ENCODE peak calls at places on chromosomes 2 and 18, in six cellular contexts. T is right cardiac atrium; Z is heart right ventricle; F is naive thymus-derived CD4-positive, alpha-beta T cell; B is activated T-cell treated with anti-CD3 and anti-CD28 coated beads, Interleukin-2, amount 50 U/mL, for 4 hours; W is stimulated activated naive CD8-positive, alpha-beta T cell treated with anti-CD3 and anti-CD28 coated beads, Interleukin-15, amount 100 ng/mL, for 72 hours. Y is an unnamed sample.

GRCh38 chr2:208204166-208204565 is 14.3 kb upstream of the C2orf80 start:
- ATAC-seq in T (no peak), Z (no peak), F (no peak), B (no peak), W (no peak), Y (no peak)

GRCh38 chr2:128622371-128622770 is 303.7 kb upstream of the HS6ST1 start:
- ATAC-seq in T (peak), Z (peak), F (peak), B (no peak), W (no peak), Y (no peak)

GRCh38 chr18:74311000-74311399 is 4.6 kb upstream of the C18orf63 start:
- ATAC-seq in T (no peak), Z (peak), F (no peak), B (no peak), W (no peak), Y (no peak)

GRCh38 chr2:134170269-134170668 is 83.6 kb upstream of the MGAT5 start:
- ATAC-seq in T (no peak), Z (no peak), F (no peak), B (no peak), W (peak), Y (no peak)

GRCh38 chr2:70807102-70807827 is 13.1 kb downstream of the CLEC4F start:
- ATAC-seq in T (no peak), Z (no peak), F (no peak), B (no peak), W (no peak), Y (no peak)

GRCh38 chr2:9708683-9709538 is 78.1 kb upstream of the YWHAQ start:
- ATAC-seq in T (no peak), Z (no peak), F (no peak), B (peak), W (peak), Y (peak)

GRCh38 chr2:173395567-173396351 is 41.1 kb downstream of the CDCA7 start:
- ATAC-seq in T (no peak), Z (no peak), F (no peak), B (no peak), W (no peak), Y (no peak)

GRCh38 chr2:3470856-3471737 is 48.2 kb downstream of the ADI1 start:
- ATAC-seq in T (peak), Z (no peak), F (no peak), B (no peak), W (no peak), Y (no peak)

GRCh38 chr2:8520791-8521344 is 161.0 kb upstream of the ID2 start:
- ATAC-seq in T (no peak), Z (no peak), F (peak), B (peak), W (peak), Y (peak)

GRCh38 chr2:152042636-152043615 is 55.9 kb downstream of the CACNB4 start:
- ATAC-seq in T (peak), Z (no peak), F (peak), B (no peak), W (no peak), Y (no peak)

GRCh38 chr2:149000168-149000938 is 38.1 kb upstream of the LYPD6B start:
- ATAC-seq in T (no peak), Z (no peak), F (no peak), B (peak), W (peak), Y (peak)

GRCh38 chr2:118495278-118495677 is 352.2 kb downstream of the EN1 start:
- ATAC-seq in T (no peak), Z (no peak), F (no peak), B (no peak), W (no peak), Y (no peak)

GRCh38 chr2:20351555-20352229 is 1.0 kb upstream of the PUM2 start:
- ATAC-seq in T (no peak), Z (peak), F (no peak), B (no peak), W (no peak), Y (no peak)

GRCh38 chr18:6109743-6110142 is 214.4 kb upstream of the TMEM200C start:
- ATAC-seq in T (peak), Z (peak), F (no peak), B (no peak), W (no peak), Y (no peak)

GRCh38 chr2:180960982-180961381 is 19.4 kb upstream of the UBE2E3 start:
- ATAC-seq in T (no peak), Z (no peak), F (no peak), B (no peak), W (no peak), Y (no peak)

GRCh38 chr2:238141541-238142318 is 3.3 kb downstream of the KLHL30 start:
- ATAC-seq in T (no peak), Z (no peak), F (peak), B (no peak), W (no peak), Y (no peak)

GRCh38 chr18:45739848-45740247 is 15.9 kb downstream of the SLC14A1 start:
- ATAC-seq in T (peak), Z (no peak), F (no peak), B (no peak), W (no peak), Y (no peak)

GRCh38 chr2:233242231-233242917 is 9.1 kb upstream of the ATG16L1 start:
- ATAC-seq in T (peak), Z (peak), F (peak), B (peak), W (peak), Y (peak)

GRCh38 chr18:48997985-48998831 is 47.4 kb upstream of the SMAD7 start:
- ATAC-seq in T (peak), Z (peak), F (peak), B (no peak), W (no peak), Y (no peak)

GRCh38 chr2:9539530-9539929 is 16.1 kb downstream of the ADAM17 start:
- ATAC-seq in T (peak), Z (no peak), F (no peak), B (no peak), W (no peak), Y (no peak)

GRCh38 chr2:220394433-220394832 is 767.0 kb downstream of the SLC4A3 start:
- ATAC-seq in T (peak), Z (peak), F (no peak), B (no peak), W (no peak), Y (no peak)

GRCh38 chr2:240893363-240893828 is 2.6 kb downstream of the MAB21L4 start:
- ATAC-seq in T (peak), Z (no peak), F (no peak), B (peak), W (peak), Y (no peak)

GRCh38 chr2:239296020-239296932 is 104.5 kb downstream of the HDAC4 start:
- ATAC-seq in T (peak), Z (no peak), F (no peak), B (no peak), W (no peak), Y (no peak)

GRCh38 chr18:78241535-78242306 is 737.9 kb upstream of the SALL3 start:
- ATAC-seq in T (peak), Z (peak), F (no peak), B (no peak), W (no peak), Y (no peak)

GRCh38 chr18:7084766-7085080 is 32.9 kb downstream of the LAMA1 start:
- ATAC-seq in T (no peak), Z (no peak), F (no peak), B (no peak), W (no peak), Y (no peak)